ENCODE peak calls at places on chromosomes 6 and 20, in eight cellular contexts. G is Caki2; T is NCI-H510A treated with DMSO at 0.1 percent for 48 hours; S is lower lobe of right lung; Y is OCI-LY7; D is immature natural killer cell; L is KBM-7; B is CD4-positive, alpha-beta memory T cell. V is an unnamed sample.

GRCh38 chr20:33971147-33971775 is 22.4 kb upstream of the RALY start:
- DNase-seq in G (no peak), T (no peak), S (no peak), Y (no peak), D (no peak), L (no peak), B (no peak), V (no peak)

GRCh38 chr6:1123406-1123805 is 188.5 kb upstream of the FOXQ1 start:
- DNase-seq in G (no peak), T (no peak), S (no peak), Y (no peak), D (no peak), L (no peak), B (no peak), V (no peak)

GRCh38 chr6:105941616-105942412 is 144.3 kb upstream of the PRDM1 start:
- DNase-seq in G (no peak), T (no peak), S (no peak), Y (no peak), D (no peak), L (no peak), B (no peak), V (no peak)

GRCh38 chr6:35036059-35036827 is 104.9 kb downstream of the TCP11 start:
- DNase-seq in G (no peak), T (no peak), S (no peak), Y (no peak), D (no peak), L (no peak), B (no peak), V (no peak)

GRCh38 chr20:43507150-43508080 is at the start of gene L3MBTL1:
- DNase-seq in G (peak), T (peak), S (peak), Y (no peak), D (no peak), L (no peak), B (no peak), V (no peak)

GRCh38 chr6:101539510-101540245 is 146.2 kb downstream of the GRIK2 start:
- DNase-seq in G (no peak), T (no peak), S (no peak), Y (no peak), D (no peak), L (no peak), B (no peak), V (peak)

GRCh38 chr20:31602779-31603441 is 2.2 kb upstream of the ID1 start:
- DNase-seq in G (peak), T (no peak), S (no peak), Y (peak), D (peak), L (peak), B (peak), V (no peak)

GRCh38 chr6:113381957-113382356 is 475.2 kb upstream of the MARCKS start:
- DNase-seq in G (no peak), T (no peak), S (no peak), Y (peak), D (no peak), L (peak), B (no peak), V (no peak)

GRCh38 chr6:72245565-72245964 is 359.2 kb downstream of the RIMS1 start:
- DNase-seq in G (peak), T (no peak), S (no peak), Y (no peak), D (no peak), L (no peak), B (no peak), V (no peak)

GRCh38 chr6:168326294-168327261 is 7.0 kb upstream of the DACT2 start:
- DNase-seq in G (peak), T (no peak), S (no peak), Y (no peak), D (no peak), L (no peak), B (no peak), V (no peak)

GRCh38 chr6:81562169-81562568 is 190.3 kb downstream of the TENT5A start:
- DNase-seq in G (peak), T (peak), S (no peak), Y (no peak), D (no peak), L (no peak), B (no peak), V (peak)

GRCh38 chr6:17032595-17033591 is 69.0 kb upstream of the STMND1 start:
- DNase-seq in G (peak), T (no peak), S (peak), Y (no peak), D (no peak), L (no peak), B (no peak), V (peak)

GRCh38 chr6:28511628-28512300 is 3.8 kb downstream of the GPX6 start:
- DNase-seq in G (no peak), T (no peak), S (no peak), Y (no peak), D (no peak), L (no peak), B (no peak), V (no peak)

GRCh38 chr20:4929686-4930397 is 71.5 kb downstream of the SLC23A2 start:
- DNase-seq in G (no peak), T (no peak), S (no peak), Y (no peak), D (no peak), L (no peak), B (no peak), V (no peak)

GRCh38 chr6:56628105-56628504 is 14.6 kb downstream of the DST start:
- DNase-seq in G (no peak), T (no peak), S (no peak), Y (no peak), D (no peak), L (no peak), B (no peak), V (no peak)

GRCh38 chr6:34598725-34599124 is 42.6 kb upstream of the SPDEF start:
- DNase-seq in G (no peak), T (no peak), S (no peak), Y (no peak), D (no peak), L (no peak), B (no peak), V (no peak)

GRCh38 chr6:167244064-167244949 is 46.8 kb upstream of the UNC93A start:
- DNase-seq in G (no peak), T (no peak), S (no peak), Y (no peak), D (no peak), L (no peak), B (no peak), V (no peak)

GRCh38 chr6:159929819-159930218 is 39.0 kb downstream of the MAS1 start:
- DNase-seq in G (peak), T (peak), S (no peak), Y (no peak), D (peak), L (no peak), B (peak), V (no peak)

GRCh38 chr6:53647437-53648094 is 18.0 kb downstream of the KLHL31 start:
- DNase-seq in G (no peak), T (no peak), S (no peak), Y (peak), D (peak), L (peak), B (peak), V (no peak)

GRCh38 chr6:193773-194310 is 98.4 kb upstream of the DUSP22 start:
- DNase-seq in G (no peak), T (no peak), S (no peak), Y (peak), D (peak), L (peak), B (peak), V (no peak)

GRCh38 chr6:170329321-170329720 is 22.8 kb downstream of the FAM120B start:
- DNase-seq in G (no peak), T (no peak), S (no peak), Y (no peak), D (no peak), L (no peak), B (no peak), V (no peak)

GRCh38 chr6:34092631-34093030 is 53.3 kb downstream of the GRM4 start:
- DNase-seq in G (no peak), T (no peak), S (no peak), Y (no peak), D (no peak), L (no peak), B (no peak), V (no peak)

GRCh38 chr6:88089708-88090107 is 42.1 kb downstream of the SPACA1 start:
- DNase-seq in G (no peak), T (no peak), S (no peak), Y (no peak), D (no peak), L (no peak), B (no peak), V (no peak)

GRCh38 chr6:4305056-4305455 is 169.7 kb upstream of the ECI2 start:
- DNase-seq in G (no peak), T (no peak), S (no peak), Y (no peak), D (no peak), L (no peak), B (no peak), V (no peak)

GRCh38 chr6:164246082-164246481 is 831.6 kb downstream of the QKI start:
- DNase-seq in G (no peak), T (no peak), S (no peak), Y (no peak), D (no peak), L (no peak), B (no peak), V (no peak)

GRCh38 chr6:168919455-168920179 is 334.0 kb downstream of the THBS2 start:
- DNase-seq in G (no peak), T (no peak), S (no peak), Y (no peak), D (peak), L (no peak), B (no peak), V (no peak)

GRCh38 chr6:119280586-119281163 is 68.9 kb downstream of the MAN1A1 start:
- DNase-seq in G (no peak), T (no peak), S (no peak), Y (no peak), D (no peak), L (no peak), B (no peak), V (no peak)

GRCh38 chr6:129342243-129342642 is 367.7 kb downstream of the ARHGAP18 start:
- DNase-seq in G (no peak), T (no peak), S (no peak), Y (no peak), D (no peak), L (no peak), B (no peak), V (no peak)

GRCh38 chr20:63139856-63140255 is 76.1 kb downstream of the YTHDF1 start:
- DNase-seq in G (no peak), T (no peak), S (no peak), Y (no peak), D (no peak), L (no peak), B (no peak), V (no peak)

GRCh38 chr6:134551245-134551960 is 233.5 kb upstream of the SGK1 start:
- DNase-seq in G (no peak), T (no peak), S (no peak), Y (no peak), D (no peak), L (no peak), B (no peak), V (peak)